ENCODE peak calls at places on chromosomes 3 and 15, in eight cellular contexts. B, N, M, O, Y, F, U and J are unnamed samples.

GRCh38 chr15:29410342-29410741 is 140.7 kb upstream of the NSMCE3 start:
- DNase-seq in B (no peak), N (no peak), M (no peak), O (no peak), Y (no peak), F (no peak), U (no peak), J (no peak)

GRCh38 chr3:171187706-171188290 is 161.3 kb upstream of the SLC2A2 start:
- DNase-seq in B (peak), N (no peak), M (peak), O (no peak), Y (no peak), F (no peak), U (no peak), J (peak)

GRCh38 chr3:106573605-106574004 is 704.8 kb upstream of the CBLB start:
- DNase-seq in B (peak), N (no peak), M (no peak), O (no peak), Y (no peak), F (no peak), U (no peak), J (no peak)

GRCh38 chr3:78506581-78507195 is 1261.1 kb downstream of the ROBO1 start:
- DNase-seq in B (no peak), N (peak), M (peak), O (no peak), Y (no peak), F (no peak), U (no peak), J (no peak)

GRCh38 chr3:59425371-59425770 is 375.5 kb upstream of the CFAP20DC start:
- DNase-seq in B (no peak), N (peak), M (peak), O (no peak), Y (no peak), F (no peak), U (peak), J (no peak)

GRCh38 chr3:46960081-46960701 is 16.4 kb downstream of the CCDC12 start:
- DNase-seq in B (no peak), N (peak), M (peak), O (no peak), Y (no peak), F (no peak), U (peak), J (no peak)

GRCh38 chr15:62428259-62428658 is 263.2 kb upstream of the C2CD4B start:
- DNase-seq in B (no peak), N (no peak), M (no peak), O (no peak), Y (no peak), F (no peak), U (no peak), J (no peak)

GRCh38 chr3:37150621-37151020 is 23.8 kb downstream of the LRRFIP2 start:
- DNase-seq in B (no peak), N (no peak), M (no peak), O (no peak), Y (no peak), F (no peak), U (no peak), J (no peak)